ENCODE peak calls at places on chromosomes 6 and 20, in ten cellular contexts. I, V, Y, R, T, O, E, H, M and U are unnamed samples.
A peak's percentile ranks its signal among the peaks of the same experiment; 100 is the strongest.

GRCh38 chr6:159961523-159961922 is 7.4 kb upstream of the IGF2R start:
- DNase-seq in I (peak; percentile 69), V (no peak), Y (peak; percentile 31), R (no peak), T (no peak), O (no peak), E (no peak), H (no peak), M (peak; percentile 58), U (no peak)

GRCh38 chr20:26209171-26209941 is 512.7 kb upstream of the ZNF337 start:
- DNase-seq in I (no peak), V (no peak), Y (peak; percentile 11), R (peak; percentile 74), T (peak; percentile 47), O (no peak), E (no peak), H (peak; percentile 10), M (peak; percentile 33), U (no peak)

GRCh38 chr6:48813821-48814220 is 649.2 kb downstream of the MMUT start:
- DNase-seq in I (no peak), V (no peak), Y (peak; percentile 35), R (no peak), T (no peak), O (no peak), E (no peak), H (no peak), M (peak; percentile 50), U (no peak)

GRCh38 chr6:144897441-144897921 is 612.3 kb downstream of the UTRN start:
- DNase-seq in I (peak; percentile 94), V (no peak), Y (peak; percentile 87), R (no peak), T (no peak), O (no peak), E (no peak), H (no peak), M (peak; percentile 93), U (no peak)

GRCh38 chr20:31948008-31948407 is 3.8 kb downstream of the PDRG1 start:
- DNase-seq in I (no peak), V (no peak), Y (no peak), R (no peak), T (no peak), O (no peak), E (no peak), H (no peak), M (peak; percentile 12), U (no peak)

GRCh38 chr6:4358414-4359107 is 223.2 kb upstream of the ECI2 start:
- DNase-seq in I (peak; percentile 100), V (peak; percentile 82), Y (peak; percentile 100), R (peak; percentile 97), T (peak; percentile 97), O (peak; percentile 90), E (peak; percentile 51), H (no peak), M (peak; percentile 100), U (peak; percentile 87)

GRCh38 chr20:35806075-35806474 is 34.3 kb downstream of the PHF20 start:
- DNase-seq in I (no peak), V (no peak), Y (no peak), R (no peak), T (no peak), O (no peak), E (no peak), H (no peak), M (no peak), U (no peak)

GRCh38 chr6:45698046-45698445 is 317.6 kb downstream of the CLIC5 start:
- DNase-seq in I (no peak), V (no peak), Y (no peak), R (no peak), T (no peak), O (no peak), E (no peak), H (no peak), M (peak; percentile 75), U (no peak)

GRCh38 chr6:63174173-63174572 is 37.1 kb upstream of the FKBP1C start:
- DNase-seq in I (no peak), V (no peak), Y (no peak), R (no peak), T (no peak), O (no peak), E (no peak), H (no peak), M (no peak), U (no peak)

GRCh38 chr20:61263084-61263695 is 11.1 kb downstream of the CDH4 start:
- DNase-seq in I (peak; percentile 15), V (no peak), Y (peak; percentile 17), R (no peak), T (no peak), O (no peak), E (no peak), H (peak; percentile 51), M (peak; percentile 40), U (peak; percentile 22)

GRCh38 chr6:41894366-41895299 is 542 bp downstream of the USP49 start:
- DNase-seq in I (no peak), V (no peak), Y (no peak), R (no peak), T (no peak), O (no peak), E (no peak), H (peak; percentile 11), M (peak; percentile 54), U (no peak)

GRCh38 chr6:299050-299980 is 7.0 kb downstream of the DUSP22 start:
- DNase-seq in I (no peak), V (no peak), Y (peak; percentile 40), R (no peak), T (no peak), O (no peak), E (no peak), H (no peak), M (no peak), U (peak; percentile 64)
- H3K9me3 ChIP-seq in I (no peaks in the 10 kb centered on the region), V (no peaks in the 10 kb centered on the region), Y (peaks cover 2% of the 10 kb centered on the region), R (no peaks in the 10 kb centered on the region), T (no peaks in the 10 kb centered on the region), O (no peaks in the 10 kb centered on the region), E (no peaks in the 10 kb centered on the region), H (no peaks in the 10 kb centered on the region), M (no peaks in the 10 kb centered on the region), U (no peaks in the 10 kb centered on the region)

GRCh38 chr6:14734416-14735340 is 511.2 kb upstream of the JARID2 start:
- DNase-seq in I (peak; percentile 98), V (no peak), Y (peak; percentile 93), R (no peak), T (no peak), O (no peak), E (no peak), H (peak; percentile 41), M (peak; percentile 92), U (no peak)
- H3K4me1 ChIP-seq in I (peaks cover 51% of the 10 kb centered on the region), V (peaks cover 10% of the 10 kb centered on the region), Y (peaks cover 18% of the 10 kb centered on the region), R (no peaks in the 10 kb centered on the region), T (no peaks in the 10 kb centered on the region), O (no peaks in the 10 kb centered on the region), E (no peaks in the 10 kb centered on the region), H (peaks cover 44% of the 10 kb centered on the region), M (peaks cover 36% of the 10 kb centered on the region), U (no peaks in the 10 kb centered on the region)

DNA sequence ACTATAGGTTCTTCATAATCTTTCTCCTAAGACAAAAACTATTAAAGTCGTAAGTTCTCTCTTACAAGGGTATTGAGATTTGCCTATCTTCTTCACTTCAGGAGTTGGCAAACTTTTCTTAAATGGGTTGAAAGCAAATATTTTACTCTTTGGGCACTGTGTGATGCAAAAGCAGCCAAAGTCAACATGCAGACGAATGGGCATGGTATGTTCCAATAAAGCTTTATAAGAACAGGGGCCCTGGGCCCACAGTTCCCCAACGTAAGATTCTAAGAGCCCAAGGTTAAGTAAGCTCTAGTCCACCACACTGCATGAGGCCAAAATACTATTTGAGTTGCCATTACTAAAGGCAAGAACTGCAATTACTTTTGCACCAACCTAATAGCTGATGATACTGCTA is 11.5 kb downstream of the CD164 start:
- DNase-seq in I (no peak), V (no peak), Y (no peak), R (no peak), T (no peak), O (no peak), E (no peak), H (no peak), M (no peak), U (no peak)
- H3K36me3 ChIP-seq in I (peaks cover 78% of the 10 kb centered on the region), V (no peaks in the 10 kb centered on the region), Y (peaks cover 34% of the 10 kb centered on the region), R (no peaks in the 10 kb centered on the region), T (peaks cover 6% of the 10 kb centered on the region), O (peaks cover 15% of the 10 kb centered on the region), E (peaks cover 19% of the 10 kb centered on the region), H (peaks cover 50% of the 10 kb centered on the region), M (peaks cover 91% of the 10 kb centered on the region), U (peaks cover 17% of the 10 kb centered on the region)

GRCh38 chr20:15991279-15991678 is 582.0 kb downstream of the KIF16B start:
- DNase-seq in I (no peak), V (no peak), Y (no peak), R (no peak), T (no peak), O (no peak), E (no peak), H (no peak), M (no peak), U (no peak)

GRCh38 chr20:15986690-15987089 is 586.6 kb downstream of the KIF16B start:
- DNase-seq in I (no peak), V (no peak), Y (no peak), R (no peak), T (no peak), O (no peak), E (no peak), H (no peak), M (no peak), U (no peak)

GRCh38 chr20:15992564-15992963 is 580.7 kb downstream of the KIF16B start:
- DNase-seq in I (peak; percentile 42), V (no peak), Y (no peak), R (no peak), T (no peak), O (no peak), E (no peak), H (no peak), M (no peak), U (no peak)
- H3K9me3 ChIP-seq in I (peaks cover 11% of the 10 kb centered on the region), V (peaks cover 2% of the 10 kb centered on the region), Y (no peaks in the 10 kb centered on the region), R (no peaks in the 10 kb centered on the region), T (peaks cover 4% of the 10 kb centered on the region), O (peaks cover 2% of the 10 kb centered on the region), E (peaks cover 13% of the 10 kb centered on the region), H (no peaks in the 10 kb centered on the region), M (no peaks in the 10 kb centered on the region), U (no peaks in the 10 kb centered on the region)

GRCh38 chr6:148523051-148523450 is 180.4 kb downstream of the SASH1 start:
- DNase-seq in I (peak; percentile 28), V (no peak), Y (peak; percentile 93), R (no peak), T (no peak), O (no peak), E (no peak), H (no peak), M (peak; percentile 96), U (no peak)
- H3K4me1 ChIP-seq in I (peaks cover 25% of the 10 kb centered on the region), V (peaks cover 5% of the 10 kb centered on the region), Y (peaks cover 26% of the 10 kb centered on the region), R (no peaks in the 10 kb centered on the region), T (no peaks in the 10 kb centered on the region), O (no peaks in the 10 kb centered on the region), E (no peaks in the 10 kb centered on the region), H (no peaks in the 10 kb centered on the region), M (peaks cover 86% of the 10 kb centered on the region), U (peaks cover 14% of the 10 kb centered on the region)

DNA sequence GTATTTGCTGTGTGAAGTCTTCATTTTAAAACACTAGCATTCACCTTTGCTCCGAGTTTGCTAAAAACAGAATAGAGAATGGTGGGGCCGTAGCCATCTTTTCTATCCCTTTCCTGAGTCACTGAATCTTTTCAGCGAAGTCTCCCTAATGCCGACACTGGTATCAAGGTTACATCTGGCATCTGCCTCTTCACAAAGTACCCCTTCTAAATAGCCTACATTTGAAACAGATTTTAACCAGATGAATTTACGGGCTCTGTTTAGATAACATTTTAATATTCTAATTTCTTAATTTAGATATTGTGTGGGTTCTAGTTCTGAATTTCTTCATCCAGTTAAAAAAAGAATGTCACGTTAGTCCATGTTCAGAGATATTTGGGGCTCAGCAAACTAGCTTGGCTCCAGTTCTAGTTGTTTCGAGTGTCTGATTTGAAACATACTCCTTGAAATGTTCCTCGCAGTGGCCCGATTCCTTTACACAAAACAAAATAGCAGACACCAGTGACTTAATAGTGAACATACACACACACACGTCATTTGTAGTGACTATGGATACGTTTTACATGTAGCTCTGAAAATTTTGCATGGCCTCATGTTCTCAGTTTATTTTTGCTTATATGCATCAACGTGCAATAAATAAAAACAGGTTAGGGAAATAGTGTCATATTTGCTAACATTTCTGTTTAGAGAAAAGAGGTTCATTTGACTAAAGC is 15.1 kb downstream of the DSP start:
- DNase-seq in I (no peak), V (no peak), Y (no peak), R (no peak), T (no peak), O (no peak), E (no peak), H (no peak), M (no peak), U (no peak)
- H3K36me3 ChIP-seq in I (peaks cover 36% of the 10 kb centered on the region), V (no peaks in the 10 kb centered on the region), Y (peaks cover 4% of the 10 kb centered on the region), R (no peaks in the 10 kb centered on the region), T (no peaks in the 10 kb centered on the region), O (no peaks in the 10 kb centered on the region), E (no peaks in the 10 kb centered on the region), H (no peaks in the 10 kb centered on the region), M (peaks cover 39% of the 10 kb centered on the region), U (no peaks in the 10 kb centered on the region)